ENCODE peak calls at places on chromosomes 16 and 17, in six cellular contexts. R is cardiac fibroblast, A is H9, H is esophagus squamous epithelium, P is bronchial epithelial cell, Q is GM12865. N is an unnamed sample.

GRCh38 chr16:59886021-59886420 is 1151.9 kb upstream of the GOT2 start:
- DNase-seq in R (peak; percentile 68), A (no peak), H (no peak), P (peak; percentile 6), Q (no peak), N (no peak)

GRCh38 chr17:38509008-38509771 is 80.9 kb downstream of the ARHGAP23 start:
- DNase-seq in R (peak; percentile 93), A (peak; percentile 99), H (no peak), P (peak; percentile 55), Q (peak; percentile 84), N (peak; percentile 50)

GRCh38 chr16:19573997-19574396 is 18.5 kb downstream of the VPS35L start:
- DNase-seq in R (no peak), A (no peak), H (no peak), P (no peak), Q (no peak), N (no peak)

GRCh38 chr16:86704516-86704915 is 126.2 kb downstream of the FOXL1 start:
- DNase-seq in R (no peak), A (no peak), H (no peak), P (no peak), Q (no peak), N (no peak)

GRCh38 chr17:38450699-38451029 is 22.4 kb downstream of the ARHGAP23 start:
- DNase-seq in R (no peak), A (no peak), H (no peak), P (no peak), Q (no peak), N (no peak)

GRCh38 chr16:78211951-78212350 is 112.5 kb downstream of the WWOX start:
- DNase-seq in R (no peak), A (peak; percentile 71), H (no peak), P (peak; percentile 89), Q (no peak), N (no peak)

GRCh38 chr16:11667221-11667823 is 933 bp upstream of the SNN start:
- DNase-seq in R (no peak), A (peak; percentile 39), H (no peak), P (no peak), Q (no peak), N (no peak)

GRCh38 chr17:2704031-2704889 is 7.3 kb downstream of the CLUH start:
- DNase-seq in R (no peak), A (no peak), H (no peak), P (no peak), Q (no peak), N (no peak)

GRCh38 chr16:78638371-78638770 is 538.9 kb downstream of the WWOX start:
- DNase-seq in R (no peak), A (no peak), H (no peak), P (no peak), Q (no peak), N (no peak)

GRCh38 chr16:7140899-7141298 is 191.7 kb upstream of the RBFOX1 start:
- DNase-seq in R (no peak), A (no peak), H (no peak), P (peak; percentile 36), Q (no peak), N (no peak)

GRCh38 chr17:38512473-38513058 is 84.3 kb downstream of the ARHGAP23 start:
- DNase-seq in R (no peak), A (no peak), H (no peak), P (no peak), Q (no peak), N (no peak)

GRCh38 chr17:18951941-18952842 is at the start of gene SLC5A10:
- DNase-seq in R (no peak), A (peak; percentile 70), H (no peak), P (no peak), Q (no peak), N (no peak)

GRCh38 chr17:36950027-36950426 is 1.3 kb downstream of the AATF start:
- DNase-seq in R (no peak), A (no peak), H (no peak), P (no peak), Q (no peak), N (no peak)

GRCh38 chr17:17443173-17443572 is 33.6 kb upstream of the MED9 start:
- DNase-seq in R (no peak), A (no peak), H (no peak), P (peak; percentile 39), Q (no peak), N (no peak)

GRCh38 chr16:58269526-58269925 is 25.3 kb downstream of the PRSS54 start:
- DNase-seq in R (no peak), A (no peak), H (no peak), P (peak; percentile 25), Q (no peak), N (no peak)

GRCh38 chr16:58222532-58223316 is 24.8 kb upstream of the CSNK2A2 start:
- DNase-seq in R (peak; percentile 7), A (peak; percentile 60), H (no peak), P (peak; percentile 85), Q (no peak), N (no peak)

GRCh38 chr17:34603974-34604373 is 24.6 kb downstream of the TMEM132E start:
- DNase-seq in R (no peak), A (no peak), H (no peak), P (no peak), Q (no peak), N (no peak)

GRCh38 chr17:51152766-51153209 is 571 bp upstream of the NME1 start:
- DNase-seq in R (peak; percentile 25), A (no peak), H (no peak), P (peak; percentile 29), Q (no peak), N (no peak)

GRCh38 chr17:51154176-51154575 is 817 bp downstream of the NME1 start:
- DNase-seq in R (no peak), A (no peak), H (no peak), P (no peak), Q (peak; percentile 38), N (no peak)

GRCh38 chr17:51155416-51155815 is 2.1 kb downstream of the NME1 start:
- DNase-seq in R (no peak), A (no peak), H (no peak), P (no peak), Q (no peak), N (no peak)

GRCh38 chr17:51150932-51151331 is 2.4 kb upstream of the NME1 start:
- DNase-seq in R (no peak), A (no peak), H (no peak), P (no peak), Q (no peak), N (no peak)

DNA sequence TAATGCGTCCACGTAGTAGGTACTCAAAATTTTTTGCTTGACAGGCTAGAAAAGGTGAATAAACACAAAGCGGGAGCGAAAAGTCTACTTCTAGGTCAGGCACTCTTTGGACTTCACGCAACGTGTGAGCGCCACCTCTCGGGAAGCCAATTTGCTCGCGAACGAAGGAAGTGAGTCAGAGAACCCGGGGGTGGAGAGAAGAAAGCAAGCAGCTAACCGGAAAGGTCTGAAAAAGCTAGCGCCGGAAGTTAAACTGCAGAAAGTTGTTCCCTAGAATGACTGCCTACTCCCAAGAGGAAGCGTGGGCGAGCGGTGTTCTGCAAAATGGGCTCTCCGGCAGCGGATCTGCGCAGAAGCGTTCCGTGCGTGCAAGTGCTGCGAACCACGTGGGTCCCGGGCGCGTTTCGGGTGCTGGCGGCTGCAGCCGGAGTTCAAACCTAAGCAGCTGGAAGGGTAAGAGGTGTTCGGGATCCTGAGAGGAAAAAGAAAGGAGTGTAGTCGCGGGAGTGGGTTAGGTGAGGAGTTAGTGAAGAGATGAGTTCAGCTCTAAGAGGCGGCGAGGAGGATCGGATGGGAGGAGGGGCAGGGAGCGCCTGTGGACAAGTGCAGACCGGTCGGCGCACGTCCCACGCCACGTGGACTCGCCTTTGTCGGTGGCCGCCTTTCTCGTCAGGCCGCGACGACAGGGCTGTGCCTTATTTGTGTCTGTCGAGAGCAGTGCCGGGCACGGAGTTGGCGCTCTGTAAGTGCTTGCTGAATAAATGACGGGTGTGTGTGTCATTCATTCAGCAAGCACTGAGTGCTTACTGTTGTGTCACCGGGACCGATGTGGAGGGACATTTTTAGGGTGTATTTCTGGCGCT is at the start of gene NME1:
- DNase-seq in R (peak; percentile 100), A (peak; percentile 100), H (peak; percentile 89), P (peak; percentile 99), Q (peak; percentile 99), N (peak; percentile 98)
- TF ChIP-seq CTCF in R (peak; percentile 73), A (peak; percentile 85), H (peak; percentile 65), P (peak; percentile 90), Q (peak; percentile 77), N (peak; percentile 68)

DNA sequence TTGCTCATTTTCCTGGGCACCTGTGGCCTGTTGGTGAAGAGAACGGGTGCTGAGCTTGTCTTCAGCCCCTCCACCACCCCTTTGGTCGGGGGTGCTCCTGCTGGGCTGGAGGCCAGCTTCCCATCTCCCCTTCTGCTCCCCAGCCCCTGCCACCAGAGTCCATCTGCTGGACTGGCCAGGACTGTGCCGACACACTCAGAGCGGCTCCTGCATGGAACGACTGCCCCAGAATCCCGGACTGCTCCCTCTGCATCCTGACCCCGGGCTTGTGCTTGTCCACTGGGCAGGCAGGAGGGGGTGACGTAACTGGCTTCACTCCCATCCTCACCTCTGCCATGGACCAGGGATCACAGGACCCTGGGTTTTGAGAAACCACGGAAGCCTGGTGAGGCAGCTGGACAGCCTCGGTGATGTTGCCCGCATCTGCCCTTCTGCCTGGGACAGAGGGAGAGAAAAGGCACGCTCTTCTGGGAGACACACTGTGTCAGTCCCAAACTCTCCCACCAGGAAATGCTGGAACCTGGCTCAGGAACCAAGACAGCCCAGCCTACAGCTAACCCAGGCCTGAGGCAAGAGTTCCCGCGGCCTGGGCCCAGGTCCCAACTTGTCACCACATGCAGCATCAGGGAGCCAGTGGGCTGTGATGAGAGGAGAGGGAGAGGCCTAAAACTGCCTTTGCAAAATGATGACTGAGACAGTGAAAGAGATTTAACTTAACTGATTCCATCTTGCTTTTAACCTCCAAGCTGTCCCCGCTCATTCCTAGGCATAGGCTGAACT is 16.1 kb upstream of the GSDMA start:
- DNase-seq in R (no peak), A (no peak), H (no peak), P (peak; percentile 74), Q (no peak), N (no peak)
- TF ChIP-seq CTCF in R (no peak), A (no peak), H (no peak), P (no peak), Q (no peak), N (no peak)

DNA sequence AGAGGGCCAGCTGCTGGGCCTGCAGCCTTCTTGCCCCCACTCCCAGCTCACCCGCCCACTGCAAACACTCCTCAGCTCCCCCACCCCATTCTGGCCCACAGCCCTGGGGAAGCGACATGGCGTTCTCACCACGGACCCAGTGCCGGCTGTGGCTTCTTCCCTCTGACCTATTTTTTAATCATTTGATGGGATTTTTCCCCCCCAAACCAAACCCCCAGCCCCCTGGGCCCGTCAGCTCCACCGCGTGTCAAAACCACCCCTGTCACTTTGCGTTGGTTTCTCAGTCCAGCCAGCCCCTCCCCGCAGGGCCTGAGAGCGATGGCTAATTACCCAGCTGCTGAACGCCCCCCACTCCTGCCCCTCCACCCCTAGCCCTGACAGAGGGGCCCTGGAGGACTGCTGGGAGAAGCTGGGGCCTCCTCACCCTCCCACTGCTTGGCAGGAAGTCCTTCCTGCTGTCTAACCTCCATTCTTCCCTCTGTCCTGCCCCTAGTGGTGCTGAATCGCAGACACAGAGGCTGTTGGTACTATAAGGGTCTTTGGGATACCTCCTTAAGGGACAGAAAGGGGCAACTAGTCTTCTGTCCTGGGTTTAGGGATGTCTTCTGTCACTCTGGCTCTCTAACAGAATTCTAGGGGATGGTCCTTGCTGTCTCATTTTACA is 7.5 kb upstream of the TBX21 start:
- DNase-seq in R (no peak), A (no peak), H (no peak), P (no peak), Q (no peak), N (no peak)
- TF ChIP-seq CTCF in R (peak; percentile 4), A (peak; percentile 33), H (no peak), P (no peak), Q (peak; percentile 10), N (no peak)

DNA sequence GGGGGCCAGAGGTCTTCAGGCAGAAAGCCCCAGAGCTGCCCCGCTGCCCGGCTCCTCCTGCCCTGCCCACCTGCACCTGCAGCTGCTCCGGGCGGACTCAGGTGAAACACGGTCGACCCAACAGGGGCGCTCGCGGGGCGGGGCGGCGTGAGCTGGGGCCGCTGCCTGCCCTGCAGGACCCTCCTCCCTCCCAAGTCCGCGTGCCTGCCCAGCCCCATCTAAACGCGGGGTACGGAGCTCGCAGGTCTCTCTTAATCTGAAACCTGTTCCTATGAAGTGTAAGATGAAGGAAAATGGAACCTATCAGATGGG is 28.1 kb downstream of the GNPTG start:
- DNase-seq in R (no peak), A (peak; percentile 81), H (no peak), P (no peak), Q (no peak), N (no peak)
- TF ChIP-seq CTCF in R (no peak), A (peak; percentile 34), H (no peak), P (no peak), Q (peak; percentile 5), N (no peak)